ENCODE peak calls at places on chromosome 21, in six cellular contexts. Z is GM20000; K is stimulated activated CD4-positive, alpha-beta T cell treated with anti-CD3 and anti-CD28 coated beads, Interleukin-12 subunit alpha, Interleukin-12 subunit beta, amount 100 ng/mL, for 24 hours; C is upper lobe of right lung; B is NCI-H1105 treated with DMSO at 0.1 percent for 48 hours; Y is foreskin fibroblast. X is an unnamed sample.

GRCh38 chr21:14306143-14306907 is 76.6 kb downstream of the HSPA13 start:
- DNase-seq in C (no peak), Z (no peak), Y (peak), K (no peak), B (peak), X (no peak)

GRCh38 chr21:32015740-32016139 is 142.9 kb downstream of the HUNK start:
- DNase-seq in K (no peak), Z (no peak), B (no peak), C (no peak), Y (no peak), X (no peak)

GRCh38 chr21:20249401-20249800 is 748.8 kb upstream of the NCAM2 start:
- DNase-seq in C (no peak), Z (no peak), Y (no peak), K (no peak), B (no peak), X (no peak)

GRCh38 chr21:42061866-42062542 is 9.1 kb upstream of the UMODL1 start:
- DNase-seq in Z (no peak), B (no peak), Y (no peak), K (peak), C (no peak), X (no peak)

GRCh38 chr21:35252831-35253230 is 203.7 kb upstream of the RUNX1 start:
- DNase-seq in K (no peak), B (no peak), Z (no peak), Y (peak), C (no peak), X (no peak)

GRCh38 chr21:36320421-36321324 is 676 bp downstream of the MORC3 start:
- DNase-seq in Y (peak), Z (peak), K (no peak), B (peak), C (peak), X (peak)

GRCh38 chr21:22855581-22855980 is 1857.4 kb downstream of the NCAM2 start:
- DNase-seq in C (no peak), Y (no peak), B (no peak), K (no peak), Z (no peak), X (no peak)

GRCh38 chr21:33419538-33420123 is 16.4 kb downstream of the IFNGR2 start:
- DNase-seq in B (no peak), Z (no peak), Y (peak), C (no peak), K (no peak), X (no peak)

GRCh38 chr21:45550552-45551210 is 8.4 kb upstream of the SLC19A1 start:
- DNase-seq in B (no peak), Y (peak), K (no peak), Z (peak), C (peak), X (peak)

GRCh38 chr21:43029785-43030184 is 45.9 kb downstream of the CBS start:
- DNase-seq in B (no peak), Y (no peak), Z (no peak), C (peak), K (no peak), X (no peak)

GRCh38 chr21:45454081-45454923 is 49.3 kb downstream of the COL18A1 start:
- DNase-seq in Y (peak), Z (no peak), K (no peak), B (no peak), C (no peak), X (no peak)

GRCh38 chr21:25254491-25255174 is 352.6 kb downstream of the MRPL39 start:
- DNase-seq in K (no peak), Z (no peak), C (no peak), B (no peak), Y (no peak), X (no peak)

GRCh38 chr21:45552696-45553391 is 10.6 kb upstream of the SLC19A1 start:
- DNase-seq in C (peak), K (no peak), Y (no peak), B (no peak), Z (no peak), X (peak)

GRCh38 chr21:26939532-26940181 is 27.2 kb downstream of the ADAMTS5 start:
- DNase-seq in Z (no peak), C (no peak), K (no peak), B (no peak), Y (peak), X (no peak)

GRCh38 chr21:44590311-44590721 is 2.0 kb downstream of the KRTAP10-6 start:
- DNase-seq in K (no peak), Z (no peak), B (no peak), Y (no peak), C (peak), X (no peak)

GRCh38 chr21:28833181-28833580 is 159.5 kb downstream of the LTN1 start:
- DNase-seq in K (no peak), Z (no peak), B (no peak), C (no peak), Y (no peak), X (no peak)

GRCh38 chr21:46188226-46189212 is 4.3 kb upstream of the SPATC1L start:
- DNase-seq in B (no peak), Z (no peak), Y (peak), C (peak), K (no peak), X (peak)

GRCh38 chr21:42614391-42614790 is 39.0 kb upstream of the PDE9A start:
- DNase-seq in Z (no peak), B (no peak), C (peak), Y (no peak), K (no peak), X (peak)

GRCh38 chr21:28579986-28580550 is 412.6 kb downstream of the LTN1 start:
- DNase-seq in Y (no peak), Z (no peak), K (no peak), C (no peak), B (no peak), X (no peak)

GRCh38 chr21:43367296-43367695 is 59.6 kb downstream of the SIK1 start:
- DNase-seq in Y (peak), Z (no peak), C (no peak), B (no peak), K (no peak), X (no peak)

GRCh38 chr21:20040768-20041167 is 957.4 kb upstream of the NCAM2 start:
- DNase-seq in C (no peak), K (no peak), Z (no peak), B (peak), Y (no peak), X (no peak)

GRCh38 chr21:44681861-44682579 is at the start of gene KRTAP12-1:
- DNase-seq in C (no peak), B (peak), Z (no peak), K (no peak), Y (no peak), X (no peak)

GRCh38 chr21:36854391-36854790 is 112.1 kb downstream of the HLCS start:
- DNase-seq in C (no peak), B (no peak), K (no peak), Z (peak), Y (peak), X (no peak)

X was measured in cardiac septum.